ENCODE peak calls at places on chromosome 5, in four cellular contexts. I, T, Z and W are unnamed samples.

GRCh38 chr5:40410231-40410861 is 269.4 kb upstream of the PTGER4 start:
- DNase-seq in I (no peak), T (no peak), Z (no peak), W (no peak)

GRCh38 chr5:16464664-16465543 is 696 bp downstream of the ZNF622 start:
- DNase-seq in I (no peak), T (no peak), Z (no peak), W (no peak)

GRCh38 chr5:87850843-87851242 is 417.8 kb downstream of the TMEM161B start:
- DNase-seq in I (peak; percentile 8), T (no peak), Z (no peak), W (no peak)

GRCh38 chr5:130109152-130109551 is 204.9 kb downstream of the CHSY3 start:
- DNase-seq in I (no peak), T (peak; percentile 27), Z (no peak), W (no peak)

GRCh38 chr5:126811515-126812198 is 34.7 kb downstream of the LMNB1 start:
- DNase-seq in I (no peak), T (no peak), Z (no peak), W (no peak)

GRCh38 chr5:155616779-155617392 is 603.3 kb downstream of the KIF4B start:
- DNase-seq in I (no peak), T (peak; percentile 13), Z (peak; percentile 47), W (peak; percentile 84)

GRCh38 chr5:36724429-36725332 is 118.3 kb downstream of the SLC1A3 start:
- DNase-seq in I (peak; percentile 94), T (no peak), Z (peak; percentile 67), W (no peak)

GRCh38 chr5:139635606-139636206 is 12.4 kb upstream of the CXXC5 start:
- DNase-seq in I (no peak), T (peak; percentile 70), Z (peak; percentile 76), W (peak; percentile 67)

GRCh38 chr5:171092194-171092593 is 216.9 kb upstream of the TLX3 start:
- DNase-seq in I (no peak), T (no peak), Z (no peak), W (no peak)

GRCh38 chr5:140134277-140134935 is 8.7 kb downstream of the IGIP start:
- DNase-seq in I (no peak), T (no peak), Z (no peak), W (no peak)

GRCh38 chr5:132411382-132411925 is 41.9 kb downstream of the SLC22A5 start:
- DNase-seq in I (no peak), T (no peak), Z (no peak), W (no peak)

GRCh38 chr5:129120158-129120581 is 25.6 kb downstream of the ISOC1 start:
- DNase-seq in I (peak; percentile 24), T (no peak), Z (no peak), W (no peak)

GRCh38 chr5:149646564-149646963 is 65.3 kb downstream of the ARHGEF37 start:
- DNase-seq in I (no peak), T (no peak), Z (peak; percentile 49), W (no peak)

GRCh38 chr5:151924564-151925395 is at the start of gene GLRA1:
- DNase-seq in I (no peak), T (peak; percentile 24), Z (peak; percentile 60), W (peak; percentile 85)
- TF ChIP-seq TCF7 in I (no peak), T (no peak), Z (no peak), W (peak; percentile 99)

GRCh38 chr5:67090593-67090992 is 106.0 kb downstream of the CD180 start:
- DNase-seq in I (no peak), T (no peak), Z (no peak), W (no peak)
- TF ChIP-seq CREM in I (no peak), T (no peak), Z (no peak), W (no peak)

GRCh38 chr5:178589180-178590140 is 733 bp downstream of the COL23A1 start:
- DNase-seq in I (no peak), T (no peak), Z (peak; percentile 43), W (peak; percentile 48)
- TF ChIP-seq ETV6 in I (no peak), T (no peak), Z (no peak), W (no peak)

DNA sequence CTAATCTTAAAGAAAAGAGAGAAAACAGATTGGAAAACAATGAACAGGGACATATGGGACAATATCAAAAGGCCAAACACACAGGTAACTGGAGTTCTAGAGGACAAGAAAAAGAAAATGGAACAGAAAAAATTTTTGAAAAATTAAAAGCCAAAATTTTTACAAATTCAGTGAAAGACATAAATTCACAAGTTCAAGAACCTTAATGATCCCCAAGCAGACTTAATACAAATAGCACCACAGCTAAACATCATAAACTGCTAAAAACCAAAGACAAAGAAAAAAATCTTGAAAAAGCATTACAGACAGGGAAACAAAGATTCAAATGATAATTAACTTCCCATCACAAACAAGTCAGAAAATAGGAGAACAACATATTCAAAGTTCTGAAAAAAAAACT is 338.5 kb upstream of the SLC30A5 start:
- DNase-seq in I (no peak), T (no peak), Z (no peak), W (no peak)
- TF ChIP-seq TCF7 in I (no peak), T (no peak), Z (no peak), W (no peak)

GRCh38 chr5:93191426-93191825 is 389.6 kb downstream of the NR2F1-AS1 start:
- DNase-seq in I (no peak), T (no peak), Z (no peak), W (no peak)

GRCh38 chr5:93192107-93192506 is 388.9 kb downstream of the NR2F1-AS1 start:
- DNase-seq in I (no peak), T (peak; percentile 71), Z (no peak), W (no peak)

GRCh38 chr5:93191016-93191415 is 390.0 kb downstream of the NR2F1-AS1 start:
- DNase-seq in I (no peak), T (no peak), Z (no peak), W (no peak)

GRCh38 chr5:93188876-93189485 is 392.0 kb downstream of the NR2F1-AS1 start:
- DNase-seq in I (no peak), T (no peak), Z (no peak), W (no peak)

GRCh38 chr5:93189707-93190120 is 391.3 kb downstream of the NR2F1-AS1 start:
- DNase-seq in I (no peak), T (peak; percentile 76), Z (no peak), W (no peak)
- TF ChIP-seq CREM in I (no peak), T (no peak), Z (no peak), W (no peak)